ENCODE peak calls at places on chromosomes 3 and 15, in six cellular contexts. One of them, this sample, is unnamed.
A peak's percentile ranks its signal among the peaks of the same experiment; 100 is the strongest.

GRCh38 chr3:49610881-49611280 is 56.6 kb downstream of the BSN start:
- DNase-seq in cardiac muscle cell: no peak
- DNase-seq in fibroblast of lung: no peak
- DNase-seq in nephron progenitor cell: no peak
- DNase-seq in adrenal gland: no peak
- DNase-seq in choroid plexus epithelial cell: no peak
- DNase-seq in this sample: no peak

GRCh38 chr15:88912500-88912921 is 668 bp downstream of the MFGE8 start:
- DNase-seq in cardiac muscle cell: peak; percentile 29
- DNase-seq in fibroblast of lung: peak; percentile 49
- DNase-seq in nephron progenitor cell: peak; percentile 37
- DNase-seq in adrenal gland: no peak
- DNase-seq in choroid plexus epithelial cell: peak; percentile 51
- DNase-seq in this sample: no peak

GRCh38 chr3:9037113-9037715 is 73.9 kb upstream of the RAD18 start:
- DNase-seq in cardiac muscle cell: no peak
- DNase-seq in fibroblast of lung: no peak
- DNase-seq in nephron progenitor cell: no peak
- DNase-seq in adrenal gland: no peak
- DNase-seq in choroid plexus epithelial cell: peak; percentile 20
- DNase-seq in this sample: no peak

GRCh38 chr3:45026038-45026437 is at the start of gene CLEC3B:
- DNase-seq in cardiac muscle cell: no peak
- DNase-seq in fibroblast of lung: peak; percentile 86
- DNase-seq in nephron progenitor cell: no peak
- DNase-seq in adrenal gland: peak; percentile 62
- DNase-seq in choroid plexus epithelial cell: peak; percentile 59
- DNase-seq in this sample: peak; percentile 47

GRCh38 chr15:66253643-66254363 is at the start of gene MEGF11:
- DNase-seq in cardiac muscle cell: peak; percentile 57
- DNase-seq in fibroblast of lung: peak; percentile 56
- DNase-seq in nephron progenitor cell: peak; percentile 61
- DNase-seq in adrenal gland: peak; percentile 34
- DNase-seq in choroid plexus epithelial cell: peak; percentile 37
- DNase-seq in this sample: no peak

GRCh38 chr15:80804970-80805495 is 25.9 kb downstream of the CEMIP start:
- DNase-seq in cardiac muscle cell: no peak
- DNase-seq in fibroblast of lung: no peak
- DNase-seq in nephron progenitor cell: no peak
- DNase-seq in adrenal gland: no peak
- DNase-seq in choroid plexus epithelial cell: no peak
- DNase-seq in this sample: no peak

GRCh38 chr3:50122661-50123391 is 32.3 kb upstream of the SEMA3F start:
- DNase-seq in cardiac muscle cell: no peak
- DNase-seq in fibroblast of lung: no peak
- DNase-seq in nephron progenitor cell: no peak
- DNase-seq in adrenal gland: peak; percentile 11
- DNase-seq in choroid plexus epithelial cell: no peak
- DNase-seq in this sample: no peak

GRCh38 chr3:24088782-24089181 is 143.7 kb downstream of the NR1D2 start:
- DNase-seq in cardiac muscle cell: no peak
- DNase-seq in fibroblast of lung: peak; percentile 11
- DNase-seq in nephron progenitor cell: no peak
- DNase-seq in adrenal gland: no peak
- DNase-seq in choroid plexus epithelial cell: peak; percentile 76
- DNase-seq in this sample: peak; percentile 19

GRCh38 chr15:99696096-99696495 is 37.1 kb downstream of the LYSMD4 start:
- DNase-seq in cardiac muscle cell: no peak
- DNase-seq in fibroblast of lung: no peak
- DNase-seq in nephron progenitor cell: no peak
- DNase-seq in adrenal gland: no peak
- DNase-seq in choroid plexus epithelial cell: no peak
- DNase-seq in this sample: no peak

GRCh38 chr3:78140866-78141658 is 1101.2 kb downstream of the ROBO2 start:
- DNase-seq in cardiac muscle cell: no peak
- DNase-seq in fibroblast of lung: peak; percentile 89
- DNase-seq in nephron progenitor cell: no peak
- DNase-seq in adrenal gland: no peak
- DNase-seq in choroid plexus epithelial cell: peak; percentile 90
- DNase-seq in this sample: peak; percentile 71

GRCh38 chr3:178880274-178880673 is 191.3 kb downstream of the ZMAT3 start:
- DNase-seq in cardiac muscle cell: peak; percentile 1
- DNase-seq in fibroblast of lung: no peak
- DNase-seq in nephron progenitor cell: no peak
- DNase-seq in adrenal gland: no peak
- DNase-seq in choroid plexus epithelial cell: no peak
- DNase-seq in this sample: no peak

GRCh38 chr15:22958487-22959280 is 21.5 kb downstream of the CYFIP1 start:
- DNase-seq in cardiac muscle cell: no peak
- DNase-seq in fibroblast of lung: no peak
- DNase-seq in nephron progenitor cell: no peak
- DNase-seq in adrenal gland: no peak
- DNase-seq in choroid plexus epithelial cell: no peak
- DNase-seq in this sample: no peak

GRCh38 chr3:16596352-16597032 is 8.7 kb downstream of the DAZL start:
- DNase-seq in cardiac muscle cell: no peak
- DNase-seq in fibroblast of lung: no peak
- DNase-seq in nephron progenitor cell: no peak
- DNase-seq in adrenal gland: no peak
- DNase-seq in choroid plexus epithelial cell: no peak
- DNase-seq in this sample: no peak

GRCh38 chr3:134650431-134651346 is at the start of gene KY:
- DNase-seq in cardiac muscle cell: peak; percentile 68
- DNase-seq in fibroblast of lung: peak; percentile 60
- DNase-seq in nephron progenitor cell: peak; percentile 77
- DNase-seq in adrenal gland: peak; percentile 61
- DNase-seq in choroid plexus epithelial cell: peak; percentile 47
- DNase-seq in this sample: no peak

GRCh38 chr3:117939628-117940027 is 1095.0 kb downstream of the IGSF11 start:
- DNase-seq in cardiac muscle cell: no peak
- DNase-seq in fibroblast of lung: no peak
- DNase-seq in nephron progenitor cell: no peak
- DNase-seq in adrenal gland: no peak
- DNase-seq in choroid plexus epithelial cell: no peak
- DNase-seq in this sample: no peak

GRCh38 chr3:52845691-52846426 is 11.0 kb upstream of the MUSTN1 start:
- DNase-seq in cardiac muscle cell: no peak
- DNase-seq in fibroblast of lung: no peak
- DNase-seq in nephron progenitor cell: peak; percentile 22
- DNase-seq in adrenal gland: no peak
- DNase-seq in choroid plexus epithelial cell: no peak
- DNase-seq in this sample: no peak

GRCh38 chr15:73375755-73376305 is 7.1 kb upstream of the HCN4 start:
- DNase-seq in cardiac muscle cell: peak; percentile 85
- DNase-seq in fibroblast of lung: no peak
- DNase-seq in nephron progenitor cell: no peak
- DNase-seq in adrenal gland: no peak
- DNase-seq in choroid plexus epithelial cell: no peak
- DNase-seq in this sample: no peak

GRCh38 chr3:169848741-169849140 is 21.0 kb downstream of the LRRC31 start:
- DNase-seq in cardiac muscle cell: no peak
- DNase-seq in fibroblast of lung: no peak
- DNase-seq in nephron progenitor cell: no peak
- DNase-seq in adrenal gland: no peak
- DNase-seq in choroid plexus epithelial cell: no peak
- DNase-seq in this sample: no peak

GRCh38 chr3:48042071-48042760 is 26.0 kb upstream of the MAP4 start:
- DNase-seq in cardiac muscle cell: no peak
- DNase-seq in fibroblast of lung: peak; percentile 62
- DNase-seq in nephron progenitor cell: no peak
- DNase-seq in adrenal gland: no peak
- DNase-seq in choroid plexus epithelial cell: peak; percentile 46
- DNase-seq in this sample: no peak

GRCh38 chr15:32671339-32672325 is 30.1 kb downstream of the SCG5 start:
- DNase-seq in cardiac muscle cell: no peak
- DNase-seq in fibroblast of lung: peak; percentile 59
- DNase-seq in nephron progenitor cell: no peak
- DNase-seq in adrenal gland: no peak
- DNase-seq in choroid plexus epithelial cell: no peak
- DNase-seq in this sample: peak; percentile 47

GRCh38 chr3:14175383-14176037 is 2.9 kb downstream of the XPC start:
- DNase-seq in cardiac muscle cell: no peak
- DNase-seq in fibroblast of lung: peak; percentile 67
- DNase-seq in nephron progenitor cell: no peak
- DNase-seq in adrenal gland: no peak
- DNase-seq in choroid plexus epithelial cell: peak; percentile 19
- DNase-seq in this sample: no peak

GRCh38 chr15:60970246-60971170 is 258.6 kb downstream of the RORA start:
- DNase-seq in cardiac muscle cell: no peak
- DNase-seq in fibroblast of lung: peak; percentile 56
- DNase-seq in nephron progenitor cell: no peak
- DNase-seq in adrenal gland: no peak
- DNase-seq in choroid plexus epithelial cell: peak; percentile 39
- DNase-seq in this sample: no peak

GRCh38 chr15:63073497-63074172 is 31.1 kb downstream of the TPM1 start:
- DNase-seq in cardiac muscle cell: no peak
- DNase-seq in fibroblast of lung: peak; percentile 61
- DNase-seq in nephron progenitor cell: no peak
- DNase-seq in adrenal gland: no peak
- DNase-seq in choroid plexus epithelial cell: no peak
- DNase-seq in this sample: peak; percentile 51

GRCh38 chr3:37223084-37223975 is 48.9 kb upstream of the LRRFIP2 start:
- DNase-seq in cardiac muscle cell: no peak
- DNase-seq in fibroblast of lung: peak; percentile 15
- DNase-seq in nephron progenitor cell: no peak
- DNase-seq in adrenal gland: no peak
- DNase-seq in choroid plexus epithelial cell: peak; percentile 60
- DNase-seq in this sample: peak; percentile 22

GRCh38 chr3:37221407-37221806 is 47.0 kb upstream of the LRRFIP2 start:
- DNase-seq in cardiac muscle cell: no peak
- DNase-seq in fibroblast of lung: peak; percentile 90
- DNase-seq in nephron progenitor cell: no peak
- DNase-seq in adrenal gland: no peak
- DNase-seq in choroid plexus epithelial cell: peak; percentile 83
- DNase-seq in this sample: peak; percentile 83

GRCh38 chr3:37227870-37228549 is 53.6 kb upstream of the LRRFIP2 start:
- DNase-seq in cardiac muscle cell: no peak
- DNase-seq in fibroblast of lung: no peak
- DNase-seq in nephron progenitor cell: no peak
- DNase-seq in adrenal gland: no peak
- DNase-seq in choroid plexus epithelial cell: no peak
- DNase-seq in this sample: no peak

GRCh38 chr3:37225481-37225880 is 51.1 kb upstream of the LRRFIP2 start:
- DNase-seq in cardiac muscle cell: no peak
- DNase-seq in fibroblast of lung: no peak
- DNase-seq in nephron progenitor cell: no peak
- DNase-seq in adrenal gland: no peak
- DNase-seq in choroid plexus epithelial cell: no peak
- DNase-seq in this sample: no peak

DNA sequence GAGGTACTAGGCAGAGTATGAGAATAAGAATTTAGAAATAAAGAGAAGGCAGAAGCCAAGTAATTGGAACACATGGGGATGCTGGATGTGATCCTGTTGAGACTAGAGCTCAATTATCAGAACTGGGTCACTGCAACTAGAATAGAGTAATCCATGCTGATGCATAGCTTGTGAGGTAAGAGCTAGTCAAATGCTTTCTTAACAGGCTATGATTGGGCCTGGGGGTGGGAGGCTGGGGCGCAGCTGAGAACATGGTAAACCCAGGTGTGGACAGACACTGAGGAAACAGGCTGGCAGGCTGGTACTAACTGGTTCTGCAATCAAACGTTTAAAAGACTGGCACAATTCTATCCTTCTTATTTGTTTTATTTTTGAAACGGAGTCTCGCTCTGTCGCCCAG is 50.5 kb upstream of the LRRFIP2 start:
- DNase-seq in cardiac muscle cell: no peak
- DNase-seq in fibroblast of lung: no peak
- DNase-seq in nephron progenitor cell: no peak
- DNase-seq in adrenal gland: no peak
- DNase-seq in choroid plexus epithelial cell: no peak
- DNase-seq in this sample: no peak
- TF ChIP-seq CTCF in cardiac muscle cell: no peak
- TF ChIP-seq CTCF in fibroblast of lung: no peak
- TF ChIP-seq CTCF in nephron progenitor cell: no peak
- TF ChIP-seq CTCF in adrenal gland: no peak
- TF ChIP-seq CTCF in choroid plexus epithelial cell: no peak
- TF ChIP-seq CTCF in this sample: no peak

GRCh38 chr3:129022995-129023332 is 21.9 kb downstream of the EFCC1 start:
- DNase-seq in cardiac muscle cell: no peak
- DNase-seq in fibroblast of lung: no peak
- DNase-seq in nephron progenitor cell: no peak
- DNase-seq in adrenal gland: no peak
- DNase-seq in choroid plexus epithelial cell: no peak
- DNase-seq in this sample: no peak

GRCh38 chr3:129022114-129022994 is 21.2 kb downstream of the EFCC1 start:
- DNase-seq in cardiac muscle cell: no peak
- DNase-seq in fibroblast of lung: no peak
- DNase-seq in nephron progenitor cell: no peak
- DNase-seq in adrenal gland: peak; percentile 46
- DNase-seq in choroid plexus epithelial cell: peak; percentile 15
- DNase-seq in this sample: no peak

GRCh38 chr3:129025691-129026435 is 24.8 kb downstream of the EFCC1 start:
- DNase-seq in cardiac muscle cell: no peak
- DNase-seq in fibroblast of lung: no peak
- DNase-seq in nephron progenitor cell: no peak
- DNase-seq in adrenal gland: no peak
- DNase-seq in choroid plexus epithelial cell: no peak
- DNase-seq in this sample: no peak

GRCh38 chr3:129025108-129025507 is 24.0 kb downstream of the EFCC1 start:
- DNase-seq in cardiac muscle cell: no peak
- DNase-seq in fibroblast of lung: no peak
- DNase-seq in nephron progenitor cell: no peak
- DNase-seq in adrenal gland: no peak
- DNase-seq in choroid plexus epithelial cell: no peak
- DNase-seq in this sample: no peak

DNA sequence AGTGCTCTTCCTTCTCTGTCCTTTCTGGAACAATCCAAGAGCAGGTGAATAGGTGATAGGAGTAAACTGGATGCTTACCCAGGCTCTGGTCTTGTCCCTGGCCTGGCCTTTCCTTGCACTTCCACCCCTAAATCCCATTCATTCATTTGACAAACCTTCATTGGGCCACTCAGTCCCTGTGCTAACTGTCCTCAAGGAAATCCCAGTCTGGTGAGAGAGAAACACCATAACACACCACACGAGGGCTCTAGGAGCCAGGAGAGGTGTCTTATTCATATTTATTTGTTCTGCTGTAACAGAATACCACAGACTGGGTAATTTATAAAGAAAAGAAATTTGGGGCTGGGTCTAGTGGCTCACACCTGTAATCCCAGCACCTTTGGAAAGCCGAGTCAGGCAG is 22.8 kb downstream of the EFCC1 start:
- DNase-seq in cardiac muscle cell: no peak
- DNase-seq in fibroblast of lung: no peak
- DNase-seq in nephron progenitor cell: no peak
- DNase-seq in adrenal gland: no peak
- DNase-seq in choroid plexus epithelial cell: peak; percentile 66
- DNase-seq in this sample: no peak
- TF ChIP-seq CTCF in cardiac muscle cell: peak; percentile 7
- TF ChIP-seq CTCF in fibroblast of lung: no peak
- TF ChIP-seq CTCF in nephron progenitor cell: no peak
- TF ChIP-seq CTCF in adrenal gland: no peak
- TF ChIP-seq CTCF in choroid plexus epithelial cell: peak; percentile 63
- TF ChIP-seq CTCF in this sample: peak; percentile 46

GRCh38 chr15:52730163-52730562 is 51.0 kb upstream of the ATOSA start:
- DNase-seq in cardiac muscle cell: no peak
- DNase-seq in fibroblast of lung: peak; percentile 34
- DNase-seq in nephron progenitor cell: no peak
- DNase-seq in adrenal gland: no peak
- DNase-seq in choroid plexus epithelial cell: peak; percentile 56
- DNase-seq in this sample: no peak
- TF ChIP-seq CTCF in cardiac muscle cell: no peak
- TF ChIP-seq CTCF in fibroblast of lung: no peak
- TF ChIP-seq CTCF in nephron progenitor cell: no peak
- TF ChIP-seq CTCF in adrenal gland: no peak
- TF ChIP-seq CTCF in choroid plexus epithelial cell: no peak
- TF ChIP-seq CTCF in this sample: no peak

GRCh38 chr3:100710355-100711198 is 1.3 kb downstream of the TFG start:
- DNase-seq in cardiac muscle cell: peak; percentile 70
- DNase-seq in fibroblast of lung: peak; percentile 68
- DNase-seq in nephron progenitor cell: peak; percentile 36
- DNase-seq in adrenal gland: peak; percentile 30
- DNase-seq in choroid plexus epithelial cell: peak; percentile 86
- DNase-seq in this sample: peak; percentile 79
- TF ChIP-seq CTCF in cardiac muscle cell: peak; percentile 48
- TF ChIP-seq CTCF in fibroblast of lung: peak; percentile 38
- TF ChIP-seq CTCF in nephron progenitor cell: peak; percentile 19
- TF ChIP-seq CTCF in adrenal gland: peak; percentile 27
- TF ChIP-seq CTCF in choroid plexus epithelial cell: peak; percentile 52
- TF ChIP-seq CTCF in this sample: peak; percentile 60

This sample was measured in brain microvascular endothelial cell.